ENCODE peak calls at places on chromosomes 16 and 17, in ten cellular contexts. O, E, D, T, N, Y, Q, Z, B and W are unnamed samples.

GRCh38 chr17:28338056-28338768 is 2.7 kb downstream of the TNFAIP1 start:
- DNase-seq in O (no peak), E (no peak), D (no peak), T (peak; percentile 43), N (peak; percentile 44), Y (no peak), Q (no peak), Z (no peak), B (no peak), W (no peak)

GRCh38 chr17:16994626-16995025 is 22.7 kb upstream of the TNFRSF13B start:
- DNase-seq in O (no peak), E (no peak), D (no peak), T (peak; percentile 42), N (no peak), Y (no peak), Q (no peak), Z (no peak), B (no peak), W (no peak)

GRCh38 chr17:9218911-9219310 is 197.6 kb downstream of the NTN1 start:
- DNase-seq in O (no peak), E (no peak), D (no peak), T (no peak), N (no peak), Y (no peak), Q (no peak), Z (no peak), B (no peak), W (no peak)

GRCh38 chr16:89015271-89015859 is 38.4 kb upstream of the CBFA2T3 start:
- DNase-seq in O (no peak), E (no peak), D (no peak), T (no peak), N (no peak), Y (no peak), Q (no peak), Z (no peak), B (no peak), W (no peak)

GRCh38 chr17:13594762-13595697 is 6.7 kb downstream of the HS3ST3A1 start:
- DNase-seq in O (peak; percentile 74), E (peak; percentile 48), D (peak; percentile 81), T (peak; percentile 92), N (peak; percentile 74), Y (peak; percentile 51), Q (peak; percentile 7), Z (peak; percentile 78), B (peak; percentile 85), W (peak; percentile 68)

GRCh38 chr16:64133396-64133795 is 988.5 kb downstream of the CDH11 start:
- DNase-seq in O (no peak), E (no peak), D (no peak), T (no peak), N (no peak), Y (no peak), Q (no peak), Z (no peak), B (no peak), W (no peak)

GRCh38 chr17:74528491-74529199 is 2.6 kb downstream of the CD300LB start:
- DNase-seq in O (no peak), E (no peak), D (no peak), T (no peak), N (no peak), Y (no peak), Q (no peak), Z (no peak), B (no peak), W (peak; percentile 51)

GRCh38 chr16:21626659-21627277 is 25.6 kb downstream of the IGSF6 start:
- DNase-seq in O (no peak), E (peak; percentile 19), D (peak; percentile 43), T (peak; percentile 97), N (peak; percentile 94), Y (no peak), Q (no peak), Z (no peak), B (no peak), W (no peak)

GRCh38 chr16:67562918-67563707 is 787 bp downstream of the CTCF start:
- DNase-seq in O (peak; percentile 53), E (no peak), D (peak; percentile 65), T (peak; percentile 79), N (peak; percentile 30), Y (peak; percentile 56), Q (no peak), Z (peak; percentile 49), B (peak; percentile 67), W (peak; percentile 66)

GRCh38 chr16:51701025-51701424 is 550.0 kb upstream of the SALL1 start:
- DNase-seq in O (no peak), E (no peak), D (no peak), T (no peak), N (no peak), Y (no peak), Q (no peak), Z (no peak), B (no peak), W (no peak)

GRCh38 chr16:30032083-30032819 is 1.2 kb upstream of the TLCD3B start:
- DNase-seq in O (peak; percentile 66), E (peak; percentile 74), D (peak; percentile 72), T (peak; percentile 76), N (no peak), Y (peak; percentile 44), Q (no peak), Z (peak; percentile 54), B (peak; percentile 86), W (peak; percentile 62)

GRCh38 chr16:11164482-11165270 is 91.3 kb downstream of the SOCS1 start:
- DNase-seq in O (no peak), E (no peak), D (no peak), T (no peak), N (no peak), Y (no peak), Q (no peak), Z (no peak), B (peak; percentile 12), W (no peak)

GRCh38 chr17:1762233-1762905 is 509 bp downstream of the SERPINF1 start:
- DNase-seq in O (no peak), E (no peak), D (no peak), T (peak; percentile 81), N (no peak), Y (no peak), Q (no peak), Z (no peak), B (no peak), W (no peak)

GRCh38 chr17:74455025-74455585 is 11.3 kb upstream of the CD300A start:
- DNase-seq in O (no peak), E (no peak), D (no peak), T (no peak), N (no peak), Y (no peak), Q (no peak), Z (no peak), B (no peak), W (no peak)

GRCh38 chr17:78935419-78936323 is 10.5 kb upstream of the TIMP2 start:
- DNase-seq in O (no peak), E (peak; percentile 93), D (no peak), T (peak; percentile 98), N (peak; percentile 93), Y (no peak), Q (peak; percentile 61), Z (no peak), B (no peak), W (no peak)

GRCh38 chr17:58320163-58320558 is 8.4 kb downstream of the TSPOAP1 start:
- DNase-seq in O (no peak), E (no peak), D (peak; percentile 16), T (no peak), N (no peak), Y (no peak), Q (no peak), Z (no peak), B (no peak), W (no peak)

GRCh38 chr16:50245417-50246298 is 20.7 kb upstream of the ADCY7 start:
- DNase-seq in O (peak; percentile 61), E (peak; percentile 46), D (peak; percentile 82), T (peak; percentile 77), N (peak; percentile 73), Y (peak; percentile 68), Q (no peak), Z (peak; percentile 55), B (no peak), W (peak; percentile 55)

GRCh38 chr17:181213-182163 is at the start of gene DOC2B:
- DNase-seq in O (peak; percentile 13), E (no peak), D (no peak), T (peak; percentile 43), N (no peak), Y (no peak), Q (no peak), Z (peak; percentile 13), B (peak; percentile 36), W (no peak)

GRCh38 chr17:58153046-58153445 is 4.9 kb downstream of the OR4D1 start:
- DNase-seq in O (peak; percentile 37), E (no peak), D (peak; percentile 79), T (no peak), N (no peak), Y (peak; percentile 67), Q (no peak), Z (peak; percentile 30), B (no peak), W (no peak)

GRCh38 chr17:69643686-69644085 is 229.2 kb downstream of the MAP2K6 start:
- DNase-seq in O (no peak), E (no peak), D (no peak), T (no peak), N (no peak), Y (no peak), Q (no peak), Z (no peak), B (no peak), W (no peak)

GRCh38 chr16:85605912-85606841 is 6.9 kb upstream of the GSE1 start:
- DNase-seq in O (no peak), E (no peak), D (no peak), T (no peak), N (no peak), Y (no peak), Q (no peak), Z (no peak), B (no peak), W (no peak)

GRCh38 chr17:63232565-63233310 is 213.4 kb downstream of the CYB561 start:
- DNase-seq in O (no peak), E (no peak), D (no peak), T (no peak), N (no peak), Y (no peak), Q (no peak), Z (no peak), B (no peak), W (no peak)

GRCh38 chr16:30949655-30950515 is 1.0 kb downstream of the ORAI3 start:
- DNase-seq in O (peak; percentile 62), E (peak; percentile 86), D (peak; percentile 76), T (peak; percentile 97), N (peak; percentile 75), Y (peak; percentile 14), Q (no peak), Z (peak; percentile 41), B (no peak), W (no peak)

GRCh38 chr17:45578516-45579455 is 88.3 kb upstream of the PLEKHM1 start:
- DNase-seq in O (no peak), E (no peak), D (no peak), T (no peak), N (no peak), Y (no peak), Q (no peak), Z (no peak), B (no peak), W (no peak)

GRCh38 chr16:23420011-23420410 is 33.0 kb downstream of the COG7 start:
- DNase-seq in O (no peak), E (no peak), D (no peak), T (peak; percentile 52), N (no peak), Y (no peak), Q (no peak), Z (no peak), B (no peak), W (no peak)